ENCODE peak calls at places on chromosomes 5 and 9, in ten cellular contexts. One of them, this sample, is unnamed.

GRCh38 chr9:91758491-91758981 is 191.5 kb downstream of the ROR2 start:
- DNase-seq in fibroblast of mammary gland: peak; percentile 69
- DNase-seq in HFFc6: peak; percentile 38
- DNase-seq in GM13976: peak; percentile 70
- DNase-seq in HFF-Myc: peak; percentile 70
- DNase-seq in WERI-Rb-1: peak; percentile 84
- DNase-seq in astrocyte: no peak
- DNase-seq in cardiac fibroblast: peak; percentile 55
- DNase-seq in HCT116: peak; percentile 32
- DNase-seq in breast epithelium: no peak
- DNase-seq in this sample: peak; percentile 56

GRCh38 chr9:116074658-116075057 is 78.9 kb upstream of the PAPPA start:
- DNase-seq in fibroblast of mammary gland: peak; percentile 91
- DNase-seq in HFFc6: peak; percentile 46
- DNase-seq in GM13976: no peak
- DNase-seq in HFF-Myc: no peak
- DNase-seq in WERI-Rb-1: no peak
- DNase-seq in astrocyte: peak; percentile 70
- DNase-seq in cardiac fibroblast: peak; percentile 87
- DNase-seq in HCT116: no peak
- DNase-seq in breast epithelium: no peak
- DNase-seq in this sample: peak; percentile 60

GRCh38 chr5:145629047-145629446 is 206.1 kb downstream of the PRELID2 start:
- DNase-seq in fibroblast of mammary gland: no peak
- DNase-seq in HFFc6: no peak
- DNase-seq in GM13976: no peak
- DNase-seq in HFF-Myc: no peak
- DNase-seq in WERI-Rb-1: no peak
- DNase-seq in astrocyte: no peak
- DNase-seq in cardiac fibroblast: no peak
- DNase-seq in HCT116: no peak
- DNase-seq in breast epithelium: no peak
- DNase-seq in this sample: no peak

GRCh38 chr5:9545301-9545958 is 445 bp downstream of the SEMA5A start:
- DNase-seq in fibroblast of mammary gland: no peak
- DNase-seq in HFFc6: no peak
- DNase-seq in GM13976: peak; percentile 18
- DNase-seq in HFF-Myc: no peak
- DNase-seq in WERI-Rb-1: peak; percentile 41
- DNase-seq in astrocyte: no peak
- DNase-seq in cardiac fibroblast: no peak
- DNase-seq in HCT116: no peak
- DNase-seq in breast epithelium: no peak
- DNase-seq in this sample: no peak

GRCh38 chr9:20508242-20508641 is 114.1 kb downstream of the MLLT3 start:
- DNase-seq in fibroblast of mammary gland: no peak
- DNase-seq in HFFc6: peak; percentile 38
- DNase-seq in GM13976: peak; percentile 48
- DNase-seq in HFF-Myc: no peak
- DNase-seq in WERI-Rb-1: no peak
- DNase-seq in astrocyte: no peak
- DNase-seq in cardiac fibroblast: peak; percentile 5
- DNase-seq in HCT116: no peak
- DNase-seq in breast epithelium: no peak
- DNase-seq in this sample: no peak

GRCh38 chr9:111731916-111732315 is 62.8 kb downstream of the SHOC1 start:
- DNase-seq in fibroblast of mammary gland: peak; percentile 59
- DNase-seq in HFFc6: no peak
- DNase-seq in GM13976: no peak
- DNase-seq in HFF-Myc: no peak
- DNase-seq in WERI-Rb-1: no peak
- DNase-seq in astrocyte: peak; percentile 76
- DNase-seq in cardiac fibroblast: peak; percentile 65
- DNase-seq in HCT116: no peak
- DNase-seq in breast epithelium: no peak
- DNase-seq in this sample: peak; percentile 68

GRCh38 chr9:35675732-35676392 is 2.1 kb downstream of the CA9 start:
- DNase-seq in fibroblast of mammary gland: no peak
- DNase-seq in HFFc6: no peak
- DNase-seq in GM13976: peak; percentile 79
- DNase-seq in HFF-Myc: no peak
- DNase-seq in WERI-Rb-1: no peak
- DNase-seq in astrocyte: no peak
- DNase-seq in cardiac fibroblast: no peak
- DNase-seq in HCT116: no peak
- DNase-seq in breast epithelium: no peak
- DNase-seq in this sample: no peak

GRCh38 chr5:157442989-157443619 is 16.9 kb upstream of the NIPAL4 start:
- DNase-seq in fibroblast of mammary gland: peak; percentile 54
- DNase-seq in HFFc6: no peak
- DNase-seq in GM13976: no peak
- DNase-seq in HFF-Myc: peak; percentile 9
- DNase-seq in WERI-Rb-1: no peak
- DNase-seq in astrocyte: peak; percentile 8
- DNase-seq in cardiac fibroblast: peak; percentile 9
- DNase-seq in HCT116: no peak
- DNase-seq in breast epithelium: no peak
- DNase-seq in this sample: no peak

GRCh38 chr9:34590376-34591090 is 1.0 kb upstream of the CNTFR start:
- DNase-seq in fibroblast of mammary gland: peak; percentile 16
- DNase-seq in HFFc6: no peak
- DNase-seq in GM13976: peak; percentile 53
- DNase-seq in HFF-Myc: no peak
- DNase-seq in WERI-Rb-1: peak; percentile 48
- DNase-seq in astrocyte: no peak
- DNase-seq in cardiac fibroblast: peak; percentile 34
- DNase-seq in HCT116: no peak
- DNase-seq in breast epithelium: no peak
- DNase-seq in this sample: no peak

GRCh38 chr9:131361202-131361833 is 32.6 kb upstream of the PRRC2B start:
- DNase-seq in fibroblast of mammary gland: peak; percentile 19
- DNase-seq in HFFc6: peak; percentile 18
- DNase-seq in GM13976: no peak
- DNase-seq in HFF-Myc: no peak
- DNase-seq in WERI-Rb-1: no peak
- DNase-seq in astrocyte: peak; percentile 25
- DNase-seq in cardiac fibroblast: peak; percentile 12
- DNase-seq in HCT116: no peak
- DNase-seq in breast epithelium: no peak
- DNase-seq in this sample: peak; percentile 16

GRCh38 chr9:87223397-87224246 is 274.0 kb upstream of the DAPK1 start:
- DNase-seq in fibroblast of mammary gland: peak; percentile 38
- DNase-seq in HFFc6: peak; percentile 11
- DNase-seq in GM13976: no peak
- DNase-seq in HFF-Myc: no peak
- DNase-seq in WERI-Rb-1: no peak
- DNase-seq in astrocyte: no peak
- DNase-seq in cardiac fibroblast: peak; percentile 6
- DNase-seq in HCT116: no peak
- DNase-seq in breast epithelium: peak; percentile 51
- DNase-seq in this sample: no peak

GRCh38 chr5:93580387-93581100 is 475 bp downstream of the NR2F1-AS1 start:
- DNase-seq in fibroblast of mammary gland: peak; percentile 56
- DNase-seq in HFFc6: no peak
- DNase-seq in GM13976: no peak
- DNase-seq in HFF-Myc: no peak
- DNase-seq in WERI-Rb-1: no peak
- DNase-seq in astrocyte: no peak
- DNase-seq in cardiac fibroblast: peak; percentile 63
- DNase-seq in HCT116: no peak
- DNase-seq in breast epithelium: no peak
- DNase-seq in this sample: peak; percentile 62

GRCh38 chr5:151745071-151745705 is 13.2 kb downstream of the ATOX1 start:
- DNase-seq in fibroblast of mammary gland: peak; percentile 93
- DNase-seq in HFFc6: peak; percentile 93
- DNase-seq in GM13976: no peak
- DNase-seq in HFF-Myc: no peak
- DNase-seq in WERI-Rb-1: no peak
- DNase-seq in astrocyte: peak; percentile 84
- DNase-seq in cardiac fibroblast: peak; percentile 94
- DNase-seq in HCT116: peak; percentile 98
- DNase-seq in breast epithelium: peak; percentile 87
- DNase-seq in this sample: peak; percentile 91

GRCh38 chr9:113513111-113513510 is 49.6 kb downstream of the RGS3 start:
- DNase-seq in fibroblast of mammary gland: no peak
- DNase-seq in HFFc6: no peak
- DNase-seq in GM13976: no peak
- DNase-seq in HFF-Myc: no peak
- DNase-seq in WERI-Rb-1: no peak
- DNase-seq in astrocyte: no peak
- DNase-seq in cardiac fibroblast: no peak
- DNase-seq in HCT116: no peak
- DNase-seq in breast epithelium: no peak
- DNase-seq in this sample: no peak

GRCh38 chr5:177446184-177447065 is at the start of gene PRR7:
- DNase-seq in fibroblast of mammary gland: peak; percentile 58
- DNase-seq in HFFc6: peak; percentile 48
- DNase-seq in GM13976: peak; percentile 89
- DNase-seq in HFF-Myc: no peak
- DNase-seq in WERI-Rb-1: peak; percentile 56
- DNase-seq in astrocyte: peak; percentile 62
- DNase-seq in cardiac fibroblast: peak; percentile 55
- DNase-seq in HCT116: no peak
- DNase-seq in breast epithelium: no peak
- DNase-seq in this sample: peak; percentile 39

GRCh38 chr5:56359429-56359781 is 126.3 kb upstream of the ANKRD55 start:
- DNase-seq in fibroblast of mammary gland: no peak
- DNase-seq in HFFc6: no peak
- DNase-seq in GM13976: no peak
- DNase-seq in HFF-Myc: no peak
- DNase-seq in WERI-Rb-1: no peak
- DNase-seq in astrocyte: no peak
- DNase-seq in cardiac fibroblast: no peak
- DNase-seq in HCT116: no peak
- DNase-seq in breast epithelium: no peak
- DNase-seq in this sample: peak; percentile 36
- TF ChIP-seq CTCF in fibroblast of mammary gland: no peak
- TF ChIP-seq CTCF in HFFc6: no peak
- TF ChIP-seq CTCF in GM13976: no peak
- TF ChIP-seq CTCF in HFF-Myc: no peak
- TF ChIP-seq CTCF in WERI-Rb-1: no peak
- TF ChIP-seq CTCF in astrocyte: no peak
- TF ChIP-seq CTCF in cardiac fibroblast: no peak
- TF ChIP-seq CTCF in HCT116: no peak
- TF ChIP-seq CTCF in breast epithelium: no peak
- TF ChIP-seq CTCF in this sample: no peak

GRCh38 chr5:180637962-180638680 is 11.3 kb downstream of the FLT4 start:
- DNase-seq in fibroblast of mammary gland: no peak
- DNase-seq in HFFc6: no peak
- DNase-seq in GM13976: no peak
- DNase-seq in HFF-Myc: no peak
- DNase-seq in WERI-Rb-1: no peak
- DNase-seq in astrocyte: no peak
- DNase-seq in cardiac fibroblast: no peak
- DNase-seq in HCT116: no peak
- DNase-seq in breast epithelium: no peak
- DNase-seq in this sample: no peak
- TF ChIP-seq CTCF in fibroblast of mammary gland: no peak
- TF ChIP-seq CTCF in HFFc6: no peak
- TF ChIP-seq CTCF in GM13976: no peak
- TF ChIP-seq CTCF in HFF-Myc: no peak
- TF ChIP-seq CTCF in WERI-Rb-1: no peak
- TF ChIP-seq CTCF in astrocyte: no peak
- TF ChIP-seq CTCF in cardiac fibroblast: no peak
- TF ChIP-seq CTCF in HCT116: no peak
- TF ChIP-seq CTCF in breast epithelium: no peak
- TF ChIP-seq CTCF in this sample: no peak

DNA sequence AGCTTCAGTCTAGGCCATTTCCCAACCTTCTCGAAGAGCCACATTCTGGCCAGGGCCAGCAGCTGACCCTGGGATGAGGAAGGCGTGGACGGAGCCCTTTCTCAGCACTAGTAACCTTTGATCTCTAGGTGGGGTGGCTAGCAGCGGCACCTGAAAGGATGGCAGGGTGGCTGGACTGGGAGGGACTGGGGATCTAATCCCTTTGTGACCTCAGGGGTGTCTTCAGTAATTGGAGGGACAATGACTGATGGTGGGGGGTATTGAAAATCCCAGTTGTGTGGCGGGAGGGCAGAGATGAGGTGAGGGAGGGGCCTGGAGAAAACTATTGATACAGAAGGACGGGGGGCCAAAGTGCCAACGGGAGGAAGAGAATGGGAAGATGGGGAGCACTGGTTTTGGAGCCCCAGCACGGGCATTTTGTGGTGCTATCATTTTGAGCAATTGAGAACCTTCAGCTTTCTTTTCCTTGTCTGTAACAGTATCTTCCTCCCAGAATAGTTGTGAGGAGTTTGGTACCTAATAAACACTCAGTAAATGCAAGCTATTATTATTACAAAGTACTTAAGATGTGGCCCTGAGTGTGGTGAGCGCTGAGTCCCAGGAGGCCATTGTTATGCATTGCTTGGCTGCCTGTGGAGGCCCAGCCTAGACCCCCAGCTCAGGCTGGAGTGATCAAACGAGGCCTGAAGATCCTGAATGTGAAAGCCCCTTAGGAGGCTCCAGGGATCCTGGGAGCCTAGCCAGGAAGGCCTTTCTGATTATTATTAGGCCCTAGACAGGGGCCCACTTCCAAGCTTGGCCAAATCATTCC is 37.3 kb upstream of the UBE2D2 start:
- DNase-seq in fibroblast of mammary gland: no peak
- DNase-seq in HFFc6: no peak
- DNase-seq in GM13976: no peak
- DNase-seq in HFF-Myc: no peak
- DNase-seq in WERI-Rb-1: no peak
- DNase-seq in astrocyte: no peak
- DNase-seq in cardiac fibroblast: no peak
- DNase-seq in HCT116: no peak
- DNase-seq in breast epithelium: no peak
- DNase-seq in this sample: no peak
- TF ChIP-seq CTCF in fibroblast of mammary gland: no peak
- TF ChIP-seq CTCF in HFFc6: no peak
- TF ChIP-seq CTCF in GM13976: no peak
- TF ChIP-seq CTCF in HFF-Myc: no peak
- TF ChIP-seq CTCF in WERI-Rb-1: no peak
- TF ChIP-seq CTCF in astrocyte: no peak
- TF ChIP-seq CTCF in cardiac fibroblast: no peak
- TF ChIP-seq CTCF in HCT116: no peak
- TF ChIP-seq CTCF in breast epithelium: no peak
- TF ChIP-seq CTCF in this sample: no peak

GRCh38 chr5:79133657-79134451 is 22.2 kb downstream of the BHMT start:
- DNase-seq in fibroblast of mammary gland: peak; percentile 91
- DNase-seq in HFFc6: peak; percentile 63
- DNase-seq in GM13976: peak; percentile 69
- DNase-seq in HFF-Myc: peak; percentile 70
- DNase-seq in WERI-Rb-1: peak; percentile 81
- DNase-seq in astrocyte: peak; percentile 74
- DNase-seq in cardiac fibroblast: peak; percentile 91
- DNase-seq in HCT116: peak; percentile 74
- DNase-seq in breast epithelium: peak; percentile 54
- DNase-seq in this sample: peak; percentile 94
- TF ChIP-seq CTCF in fibroblast of mammary gland: peak; percentile 89
- TF ChIP-seq CTCF in HFFc6: peak; percentile 65
- TF ChIP-seq CTCF in GM13976: peak; percentile 73
- TF ChIP-seq CTCF in HFF-Myc: peak; percentile 89
- TF ChIP-seq CTCF in WERI-Rb-1: peak; percentile 70
- TF ChIP-seq CTCF in astrocyte: peak; percentile 83
- TF ChIP-seq CTCF in cardiac fibroblast: peak; percentile 79
- TF ChIP-seq CTCF in HCT116: peak; percentile 84
- TF ChIP-seq CTCF in breast epithelium: peak; percentile 68
- TF ChIP-seq CTCF in this sample: peak; percentile 81

This sample was measured in fibroblast of the aortic adventitia.